ENCODE peak calls at places on chromosome X, in ten cellular contexts. One of them, this sample, is unnamed.

GRCh38 chrX:74242484-74243138 is 61.4 kb upstream of the ZCCHC13 start:
- DNase-seq in NCI-H2081: no peak
- DNase-seq in EL: peak; percentile 2
- DNase-seq in ureter: no peak
- DNase-seq in activated T-helper 1 cell treated with Interleukin-2 at 50 U/mL for 16 hours: no peak
- DNase-seq in T-helper 9 cell: no peak
- DNase-seq in stimulated activated naive B cell treated with anti-CD40 and anti-IgM and Interleukin-4, amounts not matched to agents 10 μg/mL and 1 μg/mL and 100 μg/mL, for 72 hours: no peak
- DNase-seq in naive thymus-derived CD4-positive, alpha-beta T cell: no peak
- DNase-seq in activated CD4-positive, alpha-beta memory T cell treated with anti-CD3 and anti-CD28 coated beads, Interleukin-2, amount 10 ng/mL, durations not matched to agents 7 days and 5 days: no peak
- DNase-seq in activated naive CD4-positive, alpha-beta T cell: no peak
- DNase-seq in this sample: no peak

GRCh38 chrX:154412468-154412867 is 1.1 kb downstream of the TAFAZZIN start:
- DNase-seq in ureter: no peak
- DNase-seq in activated naive CD4-positive, alpha-beta T cell: no peak
- DNase-seq in T-helper 9 cell: no peak
- DNase-seq in EL: no peak
- DNase-seq in naive thymus-derived CD4-positive, alpha-beta T cell: peak; percentile 37
- DNase-seq in activated CD4-positive, alpha-beta memory T cell treated with anti-CD3 and anti-CD28 coated beads, Interleukin-2, amount 10 ng/mL, durations not matched to agents 7 days and 5 days: peak; percentile 62
- DNase-seq in activated T-helper 1 cell treated with Interleukin-2 at 50 U/mL for 16 hours: no peak
- DNase-seq in stimulated activated naive B cell treated with anti-CD40 and anti-IgM and Interleukin-4, amounts not matched to agents 10 μg/mL and 1 μg/mL and 100 μg/mL, for 72 hours: no peak
- DNase-seq in NCI-H2081: no peak
- DNase-seq in this sample: peak; percentile 77

GRCh38 chrX:47273011-47273730 is 40.4 kb downstream of the USP11 start:
- DNase-seq in stimulated activated naive B cell treated with anti-CD40 and anti-IgM and Interleukin-4, amounts not matched to agents 10 μg/mL and 1 μg/mL and 100 μg/mL, for 72 hours: no peak
- DNase-seq in activated T-helper 1 cell treated with Interleukin-2 at 50 U/mL for 16 hours: no peak
- DNase-seq in T-helper 9 cell: no peak
- DNase-seq in EL: no peak
- DNase-seq in naive thymus-derived CD4-positive, alpha-beta T cell: no peak
- DNase-seq in activated CD4-positive, alpha-beta memory T cell treated with anti-CD3 and anti-CD28 coated beads, Interleukin-2, amount 10 ng/mL, durations not matched to agents 7 days and 5 days: no peak
- DNase-seq in ureter: no peak
- DNase-seq in activated naive CD4-positive, alpha-beta T cell: no peak
- DNase-seq in NCI-H2081: no peak
- DNase-seq in this sample: no peak

GRCh38 chrX:24241822-24242648 is 71.8 kb downstream of the SUPT20HL2 start:
- DNase-seq in activated T-helper 1 cell treated with Interleukin-2 at 50 U/mL for 16 hours: no peak
- DNase-seq in ureter: no peak
- DNase-seq in T-helper 9 cell: no peak
- DNase-seq in stimulated activated naive B cell treated with anti-CD40 and anti-IgM and Interleukin-4, amounts not matched to agents 10 μg/mL and 1 μg/mL and 100 μg/mL, for 72 hours: no peak
- DNase-seq in activated naive CD4-positive, alpha-beta T cell: no peak
- DNase-seq in NCI-H2081: peak; percentile 29
- DNase-seq in naive thymus-derived CD4-positive, alpha-beta T cell: no peak
- DNase-seq in EL: peak; percentile 21
- DNase-seq in activated CD4-positive, alpha-beta memory T cell treated with anti-CD3 and anti-CD28 coated beads, Interleukin-2, amount 10 ng/mL, durations not matched to agents 7 days and 5 days: no peak
- DNase-seq in this sample: no peak

GRCh38 chrX:111442791-111443190 is 30.8 kb upstream of the DCX start:
- DNase-seq in stimulated activated naive B cell treated with anti-CD40 and anti-IgM and Interleukin-4, amounts not matched to agents 10 μg/mL and 1 μg/mL and 100 μg/mL, for 72 hours: no peak
- DNase-seq in activated CD4-positive, alpha-beta memory T cell treated with anti-CD3 and anti-CD28 coated beads, Interleukin-2, amount 10 ng/mL, durations not matched to agents 7 days and 5 days: no peak
- DNase-seq in naive thymus-derived CD4-positive, alpha-beta T cell: no peak
- DNase-seq in ureter: no peak
- DNase-seq in T-helper 9 cell: no peak
- DNase-seq in EL: no peak
- DNase-seq in activated T-helper 1 cell treated with Interleukin-2 at 50 U/mL for 16 hours: no peak
- DNase-seq in activated naive CD4-positive, alpha-beta T cell: no peak
- DNase-seq in NCI-H2081: no peak
- DNase-seq in this sample: no peak

GRCh38 chrX:23854122-23854521 is 53.6 kb downstream of the APOO start:
- DNase-seq in stimulated activated naive B cell treated with anti-CD40 and anti-IgM and Interleukin-4, amounts not matched to agents 10 μg/mL and 1 μg/mL and 100 μg/mL, for 72 hours: no peak
- DNase-seq in EL: no peak
- DNase-seq in ureter: no peak
- DNase-seq in activated naive CD4-positive, alpha-beta T cell: no peak
- DNase-seq in NCI-H2081: no peak
- DNase-seq in activated T-helper 1 cell treated with Interleukin-2 at 50 U/mL for 16 hours: no peak
- DNase-seq in activated CD4-positive, alpha-beta memory T cell treated with anti-CD3 and anti-CD28 coated beads, Interleukin-2, amount 10 ng/mL, durations not matched to agents 7 days and 5 days: no peak
- DNase-seq in T-helper 9 cell: no peak
- DNase-seq in naive thymus-derived CD4-positive, alpha-beta T cell: no peak
- DNase-seq in this sample: no peak

GRCh38 chrX:37488323-37488722 is 83.1 kb upstream of the LANCL3 start:
- DNase-seq in stimulated activated naive B cell treated with anti-CD40 and anti-IgM and Interleukin-4, amounts not matched to agents 10 μg/mL and 1 μg/mL and 100 μg/mL, for 72 hours: no peak
- DNase-seq in EL: no peak
- DNase-seq in activated T-helper 1 cell treated with Interleukin-2 at 50 U/mL for 16 hours: no peak
- DNase-seq in ureter: no peak
- DNase-seq in activated naive CD4-positive, alpha-beta T cell: no peak
- DNase-seq in T-helper 9 cell: no peak
- DNase-seq in NCI-H2081: no peak
- DNase-seq in activated CD4-positive, alpha-beta memory T cell treated with anti-CD3 and anti-CD28 coated beads, Interleukin-2, amount 10 ng/mL, durations not matched to agents 7 days and 5 days: no peak
- DNase-seq in naive thymus-derived CD4-positive, alpha-beta T cell: no peak
- DNase-seq in this sample: no peak

GRCh38 chrX:14871767-14872166 is 1.1 kb downstream of the FANCB start:
- DNase-seq in T-helper 9 cell: no peak
- DNase-seq in ureter: no peak
- DNase-seq in EL: no peak
- DNase-seq in activated naive CD4-positive, alpha-beta T cell: no peak
- DNase-seq in NCI-H2081: no peak
- DNase-seq in activated CD4-positive, alpha-beta memory T cell treated with anti-CD3 and anti-CD28 coated beads, Interleukin-2, amount 10 ng/mL, durations not matched to agents 7 days and 5 days: no peak
- DNase-seq in naive thymus-derived CD4-positive, alpha-beta T cell: no peak
- DNase-seq in activated T-helper 1 cell treated with Interleukin-2 at 50 U/mL for 16 hours: no peak
- DNase-seq in stimulated activated naive B cell treated with anti-CD40 and anti-IgM and Interleukin-4, amounts not matched to agents 10 μg/mL and 1 μg/mL and 100 μg/mL, for 72 hours: no peak
- DNase-seq in this sample: no peak

GRCh38 chrX:850471-850916 is 219.9 kb downstream of the SHOX start:
- DNase-seq in NCI-H2081: no peak
- DNase-seq in activated naive CD4-positive, alpha-beta T cell: no peak
- DNase-seq in activated CD4-positive, alpha-beta memory T cell treated with anti-CD3 and anti-CD28 coated beads, Interleukin-2, amount 10 ng/mL, durations not matched to agents 7 days and 5 days: no peak
- DNase-seq in stimulated activated naive B cell treated with anti-CD40 and anti-IgM and Interleukin-4, amounts not matched to agents 10 μg/mL and 1 μg/mL and 100 μg/mL, for 72 hours: no peak
- DNase-seq in naive thymus-derived CD4-positive, alpha-beta T cell: no peak
- DNase-seq in ureter: no peak
- DNase-seq in EL: peak; percentile 56
- DNase-seq in T-helper 9 cell: no peak
- DNase-seq in activated T-helper 1 cell treated with Interleukin-2 at 50 U/mL for 16 hours: no peak
- DNase-seq in this sample: no peak

GRCh38 chrX:40016702-40017101 is 81.1 kb downstream of the BCOR start:
- DNase-seq in T-helper 9 cell: no peak
- DNase-seq in activated T-helper 1 cell treated with Interleukin-2 at 50 U/mL for 16 hours: no peak
- DNase-seq in EL: no peak
- DNase-seq in activated CD4-positive, alpha-beta memory T cell treated with anti-CD3 and anti-CD28 coated beads, Interleukin-2, amount 10 ng/mL, durations not matched to agents 7 days and 5 days: no peak
- DNase-seq in stimulated activated naive B cell treated with anti-CD40 and anti-IgM and Interleukin-4, amounts not matched to agents 10 μg/mL and 1 μg/mL and 100 μg/mL, for 72 hours: peak; percentile 37
- DNase-seq in ureter: no peak
- DNase-seq in NCI-H2081: no peak
- DNase-seq in naive thymus-derived CD4-positive, alpha-beta T cell: no peak
- DNase-seq in activated naive CD4-positive, alpha-beta T cell: no peak
- DNase-seq in this sample: no peak

GRCh38 chrX:37921758-37922157 is 74.4 kb upstream of the DYNLT3 start:
- DNase-seq in activated CD4-positive, alpha-beta memory T cell treated with anti-CD3 and anti-CD28 coated beads, Interleukin-2, amount 10 ng/mL, durations not matched to agents 7 days and 5 days: no peak
- DNase-seq in NCI-H2081: no peak
- DNase-seq in EL: peak; percentile 36
- DNase-seq in activated naive CD4-positive, alpha-beta T cell: no peak
- DNase-seq in stimulated activated naive B cell treated with anti-CD40 and anti-IgM and Interleukin-4, amounts not matched to agents 10 μg/mL and 1 μg/mL and 100 μg/mL, for 72 hours: no peak
- DNase-seq in activated T-helper 1 cell treated with Interleukin-2 at 50 U/mL for 16 hours: no peak
- DNase-seq in ureter: no peak
- DNase-seq in naive thymus-derived CD4-positive, alpha-beta T cell: no peak
- DNase-seq in T-helper 9 cell: no peak
- DNase-seq in this sample: no peak

GRCh38 chrX:10213716-10214115 is 56.9 kb downstream of the CLCN4 start:
- DNase-seq in T-helper 9 cell: no peak
- DNase-seq in EL: no peak
- DNase-seq in naive thymus-derived CD4-positive, alpha-beta T cell: no peak
- DNase-seq in activated CD4-positive, alpha-beta memory T cell treated with anti-CD3 and anti-CD28 coated beads, Interleukin-2, amount 10 ng/mL, durations not matched to agents 7 days and 5 days: no peak
- DNase-seq in activated T-helper 1 cell treated with Interleukin-2 at 50 U/mL for 16 hours: no peak
- DNase-seq in stimulated activated naive B cell treated with anti-CD40 and anti-IgM and Interleukin-4, amounts not matched to agents 10 μg/mL and 1 μg/mL and 100 μg/mL, for 72 hours: no peak
- DNase-seq in activated naive CD4-positive, alpha-beta T cell: no peak
- DNase-seq in NCI-H2081: no peak
- DNase-seq in ureter: no peak
- DNase-seq in this sample: no peak

GRCh38 chrX:72381439-72382198 is 75.9 kb upstream of the CITED1 start:
- DNase-seq in activated T-helper 1 cell treated with Interleukin-2 at 50 U/mL for 16 hours: no peak
- DNase-seq in activated CD4-positive, alpha-beta memory T cell treated with anti-CD3 and anti-CD28 coated beads, Interleukin-2, amount 10 ng/mL, durations not matched to agents 7 days and 5 days: no peak
- DNase-seq in T-helper 9 cell: no peak
- DNase-seq in activated naive CD4-positive, alpha-beta T cell: no peak
- DNase-seq in stimulated activated naive B cell treated with anti-CD40 and anti-IgM and Interleukin-4, amounts not matched to agents 10 μg/mL and 1 μg/mL and 100 μg/mL, for 72 hours: no peak
- DNase-seq in EL: no peak
- DNase-seq in NCI-H2081: no peak
- DNase-seq in naive thymus-derived CD4-positive, alpha-beta T cell: no peak
- DNase-seq in ureter: no peak
- DNase-seq in this sample: no peak

GRCh38 chrX:132664273-132664672 is 175.4 kb upstream of the MBNL3 start:
- DNase-seq in stimulated activated naive B cell treated with anti-CD40 and anti-IgM and Interleukin-4, amounts not matched to agents 10 μg/mL and 1 μg/mL and 100 μg/mL, for 72 hours: no peak
- DNase-seq in activated CD4-positive, alpha-beta memory T cell treated with anti-CD3 and anti-CD28 coated beads, Interleukin-2, amount 10 ng/mL, durations not matched to agents 7 days and 5 days: no peak
- DNase-seq in activated naive CD4-positive, alpha-beta T cell: no peak
- DNase-seq in T-helper 9 cell: no peak
- DNase-seq in naive thymus-derived CD4-positive, alpha-beta T cell: no peak
- DNase-seq in ureter: no peak
- DNase-seq in NCI-H2081: no peak
- DNase-seq in activated T-helper 1 cell treated with Interleukin-2 at 50 U/mL for 16 hours: no peak
- DNase-seq in EL: no peak
- DNase-seq in this sample: no peak

GRCh38 chrX:12315526-12315925 is 177.3 kb downstream of the FRMPD4 start:
- DNase-seq in T-helper 9 cell: no peak
- DNase-seq in EL: peak; percentile 6
- DNase-seq in stimulated activated naive B cell treated with anti-CD40 and anti-IgM and Interleukin-4, amounts not matched to agents 10 μg/mL and 1 μg/mL and 100 μg/mL, for 72 hours: no peak
- DNase-seq in activated naive CD4-positive, alpha-beta T cell: no peak
- DNase-seq in ureter: no peak
- DNase-seq in NCI-H2081: no peak
- DNase-seq in naive thymus-derived CD4-positive, alpha-beta T cell: no peak
- DNase-seq in activated T-helper 1 cell treated with Interleukin-2 at 50 U/mL for 16 hours: no peak
- DNase-seq in activated CD4-positive, alpha-beta memory T cell treated with anti-CD3 and anti-CD28 coated beads, Interleukin-2, amount 10 ng/mL, durations not matched to agents 7 days and 5 days: no peak
- DNase-seq in this sample: no peak

GRCh38 chrX:79081895-79082512 is 62.5 kb upstream of the GPR174 start:
- DNase-seq in activated CD4-positive, alpha-beta memory T cell treated with anti-CD3 and anti-CD28 coated beads, Interleukin-2, amount 10 ng/mL, durations not matched to agents 7 days and 5 days: no peak
- DNase-seq in naive thymus-derived CD4-positive, alpha-beta T cell: peak; percentile 35
- DNase-seq in NCI-H2081: peak; percentile 3
- DNase-seq in activated T-helper 1 cell treated with Interleukin-2 at 50 U/mL for 16 hours: peak; percentile 1
- DNase-seq in T-helper 9 cell: no peak
- DNase-seq in EL: peak; percentile 23
- DNase-seq in stimulated activated naive B cell treated with anti-CD40 and anti-IgM and Interleukin-4, amounts not matched to agents 10 μg/mL and 1 μg/mL and 100 μg/mL, for 72 hours: peak; percentile 13
- DNase-seq in activated naive CD4-positive, alpha-beta T cell: no peak
- DNase-seq in ureter: no peak
- DNase-seq in this sample: peak; percentile 53

GRCh38 chrX:848366-848765 is 217.8 kb downstream of the SHOX start:
- DNase-seq in T-helper 9 cell: no peak
- DNase-seq in ureter: no peak
- DNase-seq in activated T-helper 1 cell treated with Interleukin-2 at 50 U/mL for 16 hours: no peak
- DNase-seq in activated naive CD4-positive, alpha-beta T cell: no peak
- DNase-seq in NCI-H2081: no peak
- DNase-seq in EL: no peak
- DNase-seq in activated CD4-positive, alpha-beta memory T cell treated with anti-CD3 and anti-CD28 coated beads, Interleukin-2, amount 10 ng/mL, durations not matched to agents 7 days and 5 days: no peak
- DNase-seq in stimulated activated naive B cell treated with anti-CD40 and anti-IgM and Interleukin-4, amounts not matched to agents 10 μg/mL and 1 μg/mL and 100 μg/mL, for 72 hours: no peak
- DNase-seq in naive thymus-derived CD4-positive, alpha-beta T cell: no peak
- DNase-seq in this sample: no peak

GRCh38 chrX:17377047-17377692 is 2.2 kb downstream of the NHS start:
- DNase-seq in EL: peak; percentile 61
- DNase-seq in activated T-helper 1 cell treated with Interleukin-2 at 50 U/mL for 16 hours: no peak
- DNase-seq in stimulated activated naive B cell treated with anti-CD40 and anti-IgM and Interleukin-4, amounts not matched to agents 10 μg/mL and 1 μg/mL and 100 μg/mL, for 72 hours: peak; percentile 26
- DNase-seq in NCI-H2081: peak; percentile 20
- DNase-seq in activated naive CD4-positive, alpha-beta T cell: no peak
- DNase-seq in T-helper 9 cell: no peak
- DNase-seq in naive thymus-derived CD4-positive, alpha-beta T cell: no peak
- DNase-seq in activated CD4-positive, alpha-beta memory T cell treated with anti-CD3 and anti-CD28 coated beads, Interleukin-2, amount 10 ng/mL, durations not matched to agents 7 days and 5 days: no peak
- DNase-seq in ureter: no peak
- DNase-seq in this sample: peak; percentile 62

GRCh38 chrX:40145670-40146470 is 48.1 kb upstream of the BCOR start:
- DNase-seq in naive thymus-derived CD4-positive, alpha-beta T cell: no peak
- DNase-seq in stimulated activated naive B cell treated with anti-CD40 and anti-IgM and Interleukin-4, amounts not matched to agents 10 μg/mL and 1 μg/mL and 100 μg/mL, for 72 hours: no peak
- DNase-seq in activated T-helper 1 cell treated with Interleukin-2 at 50 U/mL for 16 hours: no peak
- DNase-seq in T-helper 9 cell: no peak
- DNase-seq in activated naive CD4-positive, alpha-beta T cell: no peak
- DNase-seq in ureter: no peak
- DNase-seq in EL: no peak
- DNase-seq in NCI-H2081: no peak
- DNase-seq in activated CD4-positive, alpha-beta memory T cell treated with anti-CD3 and anti-CD28 coated beads, Interleukin-2, amount 10 ng/mL, durations not matched to agents 7 days and 5 days: no peak
- DNase-seq in this sample: peak; percentile 3

GRCh38 chrX:112731793-112732192 is 52.1 kb upstream of the LHFPL1 start:
- DNase-seq in stimulated activated naive B cell treated with anti-CD40 and anti-IgM and Interleukin-4, amounts not matched to agents 10 μg/mL and 1 μg/mL and 100 μg/mL, for 72 hours: no peak
- DNase-seq in activated naive CD4-positive, alpha-beta T cell: no peak
- DNase-seq in activated CD4-positive, alpha-beta memory T cell treated with anti-CD3 and anti-CD28 coated beads, Interleukin-2, amount 10 ng/mL, durations not matched to agents 7 days and 5 days: no peak
- DNase-seq in EL: no peak
- DNase-seq in naive thymus-derived CD4-positive, alpha-beta T cell: no peak
- DNase-seq in activated T-helper 1 cell treated with Interleukin-2 at 50 U/mL for 16 hours: no peak
- DNase-seq in ureter: no peak
- DNase-seq in NCI-H2081: no peak
- DNase-seq in T-helper 9 cell: no peak
- DNase-seq in this sample: no peak

GRCh38 chrX:30806187-30806728 is 82.8 kb downstream of the TAB3 start:
- DNase-seq in ureter: no peak
- DNase-seq in activated naive CD4-positive, alpha-beta T cell: no peak
- DNase-seq in stimulated activated naive B cell treated with anti-CD40 and anti-IgM and Interleukin-4, amounts not matched to agents 10 μg/mL and 1 μg/mL and 100 μg/mL, for 72 hours: no peak
- DNase-seq in EL: no peak
- DNase-seq in activated CD4-positive, alpha-beta memory T cell treated with anti-CD3 and anti-CD28 coated beads, Interleukin-2, amount 10 ng/mL, durations not matched to agents 7 days and 5 days: no peak
- DNase-seq in activated T-helper 1 cell treated with Interleukin-2 at 50 U/mL for 16 hours: no peak
- DNase-seq in NCI-H2081: no peak
- DNase-seq in T-helper 9 cell: no peak
- DNase-seq in naive thymus-derived CD4-positive, alpha-beta T cell: no peak
- DNase-seq in this sample: no peak

GRCh38 chrX:119105826-119106225 is 21.8 kb downstream of the KIAA1210 start:
- DNase-seq in activated T-helper 1 cell treated with Interleukin-2 at 50 U/mL for 16 hours: no peak
- DNase-seq in EL: peak; percentile 28
- DNase-seq in stimulated activated naive B cell treated with anti-CD40 and anti-IgM and Interleukin-4, amounts not matched to agents 10 μg/mL and 1 μg/mL and 100 μg/mL, for 72 hours: no peak
- DNase-seq in activated naive CD4-positive, alpha-beta T cell: no peak
- DNase-seq in NCI-H2081: no peak
- DNase-seq in activated CD4-positive, alpha-beta memory T cell treated with anti-CD3 and anti-CD28 coated beads, Interleukin-2, amount 10 ng/mL, durations not matched to agents 7 days and 5 days: no peak
- DNase-seq in ureter: no peak
- DNase-seq in naive thymus-derived CD4-positive, alpha-beta T cell: no peak
- DNase-seq in T-helper 9 cell: no peak
- DNase-seq in this sample: no peak

GRCh38 chrX:19947612-19948011 is 43.2 kb downstream of the BCLAF3 start:
- DNase-seq in stimulated activated naive B cell treated with anti-CD40 and anti-IgM and Interleukin-4, amounts not matched to agents 10 μg/mL and 1 μg/mL and 100 μg/mL, for 72 hours: no peak
- DNase-seq in ureter: no peak
- DNase-seq in activated T-helper 1 cell treated with Interleukin-2 at 50 U/mL for 16 hours: no peak
- DNase-seq in activated CD4-positive, alpha-beta memory T cell treated with anti-CD3 and anti-CD28 coated beads, Interleukin-2, amount 10 ng/mL, durations not matched to agents 7 days and 5 days: no peak
- DNase-seq in EL: no peak
- DNase-seq in T-helper 9 cell: no peak
- DNase-seq in NCI-H2081: no peak
- DNase-seq in activated naive CD4-positive, alpha-beta T cell: no peak
- DNase-seq in naive thymus-derived CD4-positive, alpha-beta T cell: no peak
- DNase-seq in this sample: no peak

GRCh38 chrX:1455948-1456280 is 3.2 kb upstream of the ASMTL start:
- DNase-seq in naive thymus-derived CD4-positive, alpha-beta T cell: no peak
- DNase-seq in NCI-H2081: no peak
- DNase-seq in T-helper 9 cell: no peak
- DNase-seq in activated T-helper 1 cell treated with Interleukin-2 at 50 U/mL for 16 hours: no peak
- DNase-seq in stimulated activated naive B cell treated with anti-CD40 and anti-IgM and Interleukin-4, amounts not matched to agents 10 μg/mL and 1 μg/mL and 100 μg/mL, for 72 hours: no peak
- DNase-seq in ureter: peak; percentile 15
- DNase-seq in EL: no peak
- DNase-seq in activated CD4-positive, alpha-beta memory T cell treated with anti-CD3 and anti-CD28 coated beads, Interleukin-2, amount 10 ng/mL, durations not matched to agents 7 days and 5 days: no peak
- DNase-seq in activated naive CD4-positive, alpha-beta T cell: no peak
- DNase-seq in this sample: no peak